ENCODE peak calls at places on chromosomes 7 and 10, in five cellular contexts. R is mesendoderm, F is trophoblast cell, X is neuronal stem cell, A is H1. N is an unnamed sample.

GRCh38 chr10:98244586-98244985 is 23.4 kb downstream of the LOXL4 start:
- DNase-seq in X (no peak), F (no peak), A (no peak), R (no peak), N (no peak)

GRCh38 chr7:40983106-40983505 is 719.8 kb downstream of the INHBA start:
- DNase-seq in F (no peak), R (no peak), X (no peak), A (no peak), N (no peak)

GRCh38 chr7:17939670-17940301 is 508 bp downstream of the SNX13 start:
- DNase-seq in F (peak; percentile 38), R (no peak), A (peak; percentile 64), X (peak; percentile 26), N (peak; percentile 23)

GRCh38 chr10:43225004-43225786 is 41.7 kb downstream of the RASGEF1A start:
- DNase-seq in R (no peak), A (no peak), X (no peak), F (no peak), N (no peak)

GRCh38 chr7:154777023-154777422 is 225.9 kb downstream of the PAXIP1 start:
- DNase-seq in A (no peak), X (no peak), R (peak; percentile 86), F (peak; percentile 83), N (no peak)

GRCh38 chr10:6409982-6410694 is 169.9 kb downstream of the PRKCQ start:
- DNase-seq in A (no peak), R (peak; percentile 67), F (no peak), X (no peak), N (peak; percentile 76)

GRCh38 chr7:81256991-81257390 is 338.1 kb upstream of the SEMA3C start:
- DNase-seq in R (peak; percentile 57), F (peak; percentile 54), A (no peak), X (no peak), N (peak; percentile 23)

GRCh38 chr10:34157501-34157900 is 657.6 kb downstream of the PARD3 start:
- DNase-seq in A (no peak), F (no peak), X (no peak), R (no peak), N (peak; percentile 45)

GRCh38 chr10:21372651-21373410 is 152.7 kb downstream of the SKIDA1 start:
- DNase-seq in X (no peak), A (no peak), F (peak; percentile 28), R (peak; percentile 86), N (peak; percentile 92)

GRCh38 chr10:73874267-73875138 is at the start of gene CAMK2G:
- DNase-seq in R (peak; percentile 84), A (peak; percentile 88), F (peak; percentile 90), X (peak; percentile 74), N (peak; percentile 79)

GRCh38 chr10:73873843-73874215 is 526 bp downstream of the CAMK2G start:
- DNase-seq in X (no peak), A (no peak), R (no peak), F (peak; percentile 8), N (no peak)

GRCh38 chr10:73871295-73871914 is 3.0 kb downstream of the CAMK2G start:
- DNase-seq in A (no peak), F (peak; percentile 50), X (no peak), R (no peak), N (no peak)

GRCh38 chr10:73873163-73873842 is 1.1 kb downstream of the CAMK2G start:
- DNase-seq in A (no peak), F (peak; percentile 23), R (no peak), X (no peak), N (no peak)

DNA sequence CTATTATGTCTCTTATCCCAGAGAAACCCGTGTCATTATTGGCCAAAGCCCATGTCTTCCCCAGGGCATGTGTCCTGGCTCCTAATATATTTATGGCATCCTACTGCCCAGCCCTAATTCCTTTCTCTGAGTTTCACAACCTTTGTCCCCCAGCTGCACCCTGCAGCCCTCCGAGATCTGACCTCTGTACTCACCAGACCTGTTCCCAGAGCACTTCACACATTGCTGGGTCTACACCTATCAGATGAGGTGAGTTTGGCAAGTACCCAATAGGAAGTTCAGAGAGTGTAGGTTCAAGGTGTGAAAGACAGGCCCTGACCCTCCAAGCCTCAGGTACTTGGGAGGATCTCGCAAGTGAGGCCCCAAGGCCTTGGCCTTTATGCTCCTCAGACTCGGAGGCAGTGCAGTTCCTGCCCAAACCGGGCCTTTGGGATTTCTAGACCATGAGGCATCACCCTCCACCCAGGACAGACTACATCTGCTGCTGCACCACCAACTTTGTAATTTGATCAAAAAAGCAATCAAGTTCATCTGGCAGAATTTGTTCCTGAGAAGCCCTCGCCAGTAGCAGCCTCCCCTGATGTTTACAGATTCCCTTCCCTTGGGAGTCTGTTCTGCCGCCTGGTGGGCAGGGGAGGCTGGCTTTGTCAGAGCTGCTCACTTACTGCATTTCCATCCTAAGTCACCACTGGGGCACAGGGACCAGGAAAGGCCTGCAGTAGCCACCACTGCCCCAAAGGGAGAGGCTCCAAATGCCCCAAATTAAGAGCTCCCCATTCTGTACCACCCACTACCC is 2.2 kb downstream of the CAMK2G start:
- DNase-seq in A (no peak), X (no peak), F (peak; percentile 98), R (peak; percentile 56), N (peak; percentile 36)
- H3K23ac ChIP-seq in A (no peak overlapping the region), X (no peak overlapping the region), F (no peak overlapping the region), R (no peak overlapping the region), N (no peak overlapping the region)

GRCh38 chr7:42456267-42456666 is 219.3 kb upstream of the GLI3 start:
- DNase-seq in X (no peak), A (no peak), F (no peak), R (no peak), N (no peak)

GRCh38 chr7:42460148-42460547 is 223.1 kb upstream of the GLI3 start:
- DNase-seq in A (no peak), F (no peak), R (no peak), X (no peak), N (no peak)

GRCh38 chr7:42456756-42457276 is 219.8 kb upstream of the GLI3 start:
- DNase-seq in X (no peak), R (no peak), A (no peak), F (no peak), N (no peak)

GRCh38 chr7:42460948-42461347 is 223.9 kb upstream of the GLI3 start:
- DNase-seq in F (no peak), X (no peak), A (no peak), R (no peak), N (no peak)

GRCh38 chr7:42457663-42458062 is 220.7 kb upstream of the GLI3 start:
- DNase-seq in X (no peak), F (peak; percentile 88), R (no peak), A (no peak), N (no peak)
- H3K27ac ChIP-seq in X (no peak overlapping the region), F (no peak overlapping the region), R (no peak overlapping the region), A (no peak overlapping the region), N (no peak overlapping the region)

DNA sequence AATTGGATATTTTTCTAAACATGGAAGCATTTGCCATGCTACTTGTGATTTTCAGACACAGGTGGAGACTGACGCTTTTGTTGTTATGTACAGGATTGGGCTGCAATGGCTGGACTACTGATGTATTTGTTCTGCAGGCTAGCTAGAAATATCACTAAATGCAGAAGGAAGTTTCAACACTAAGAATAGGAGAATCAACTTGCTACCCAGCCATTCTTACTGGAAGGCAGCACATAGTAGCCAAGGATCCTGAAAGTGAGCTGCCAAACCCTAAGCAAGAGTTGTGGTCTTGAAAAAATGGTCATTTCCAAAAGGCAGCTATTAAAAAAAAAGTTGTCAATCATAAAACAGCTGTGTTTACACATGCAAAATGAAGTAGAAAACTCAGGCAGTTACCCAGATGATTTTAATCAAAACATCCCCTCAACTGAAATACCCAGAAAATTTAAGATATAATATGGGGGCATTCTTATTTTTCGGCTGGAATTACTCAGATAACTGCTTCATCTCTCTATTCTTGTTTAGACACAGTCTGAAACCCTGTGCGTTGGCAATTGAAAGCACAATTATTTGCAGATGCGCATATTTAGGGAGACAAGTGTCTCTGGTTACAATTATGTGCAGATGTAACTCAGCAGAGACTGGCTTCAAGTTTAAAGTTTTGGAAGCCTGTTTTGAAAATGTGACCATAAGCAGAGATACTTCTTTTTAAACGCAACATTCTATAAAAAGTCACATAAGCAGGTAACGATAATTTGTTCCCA is 31.2 kb downstream of the GFRA1 start:
- DNase-seq in F (no peak), R (no peak), A (no peak), X (no peak), N (no peak)
- H3K23ac ChIP-seq in F (no peak overlapping the region), R (no peak overlapping the region), A (no peak overlapping the region), X (no peak overlapping the region), N (no peak overlapping the region)

GRCh38 chr10:68811367-68812009 is 15.8 kb upstream of the STOX1 start:
- DNase-seq in F (peak; percentile 86), R (no peak), A (no peak), X (no peak), N (no peak)

GRCh38 chr10:68812420-68812819 is 14.9 kb upstream of the STOX1 start:
- DNase-seq in X (no peak), F (no peak), A (no peak), R (no peak), N (no peak)

GRCh38 chr10:68816796-68817412 is 10.4 kb upstream of the STOX1 start:
- DNase-seq in A (no peak), X (no peak), F (no peak), R (no peak), N (no peak)

GRCh38 chr10:68813554-68813953 is 13.8 kb upstream of the STOX1 start:
- DNase-seq in R (no peak), X (no peak), A (no peak), F (no peak), N (no peak)
- H3K27ac ChIP-seq in R (no peak overlapping the region), X (no peak overlapping the region), A (no peak overlapping the region), F (no peak overlapping the region), N (no peak overlapping the region)

DNA sequence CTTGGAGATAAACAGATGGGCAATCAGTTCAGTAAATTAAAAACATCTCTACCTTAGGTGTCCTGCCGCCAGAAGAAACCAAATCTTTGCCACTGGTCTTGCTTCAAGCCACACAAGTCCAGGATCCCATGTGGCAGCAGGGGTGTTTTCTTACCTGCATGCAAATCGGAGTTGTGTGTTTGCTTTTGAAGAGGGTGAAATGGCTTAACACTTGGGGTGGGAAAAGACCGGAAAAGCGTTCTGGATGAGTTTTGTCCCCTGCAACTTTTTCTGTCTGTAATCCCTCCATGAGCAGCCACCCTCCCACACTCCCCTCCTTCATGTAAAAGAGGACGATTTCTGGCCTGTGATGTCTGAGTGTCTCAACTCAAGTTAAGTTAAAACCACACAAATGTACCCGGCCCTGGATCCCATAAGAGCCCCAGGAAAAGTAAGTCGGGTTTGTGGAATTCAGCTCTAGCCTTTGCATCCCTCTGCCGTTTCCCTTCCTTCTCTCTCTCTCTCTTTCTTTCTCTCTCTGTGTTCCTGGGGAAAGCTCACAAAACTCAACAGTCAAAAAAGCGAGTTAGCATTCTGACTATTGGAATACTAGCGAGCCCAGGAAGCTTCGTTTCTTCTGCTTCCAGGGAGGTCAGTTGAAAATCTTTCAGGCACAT is 178.5 kb downstream of the TCF7L2 start:
- DNase-seq in A (no peak), R (peak; percentile 62), F (no peak), X (peak; percentile 44), N (no peak)
- H3K23ac ChIP-seq in A (no peak overlapping the region), R (no peak overlapping the region), F (no peak overlapping the region), X (no peak overlapping the region), N (no peak overlapping the region)

DNA sequence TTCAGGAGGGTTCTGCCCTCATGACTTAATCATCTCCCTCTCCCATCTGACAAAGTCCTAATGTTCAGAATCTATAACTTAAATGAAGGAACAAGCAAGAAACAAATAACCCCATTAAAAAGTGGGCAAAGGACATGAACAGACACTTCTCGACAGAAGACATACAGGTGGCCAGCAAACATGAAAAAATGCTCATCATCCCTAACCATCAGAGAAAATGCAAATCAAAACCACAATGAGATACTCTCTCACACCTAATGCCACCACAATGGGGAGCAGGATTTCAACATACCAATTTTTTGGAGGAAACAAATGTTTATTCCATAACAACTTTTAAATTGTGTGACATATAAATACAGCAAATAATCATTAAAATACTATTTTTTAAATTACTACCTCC is 3.0 kb upstream of the HTR7 start:
- DNase-seq in A (no peak), R (no peak), F (no peak), X (no peak), N (no peak)
- H3K27ac ChIP-seq in A (no peak overlapping the region), R (no peak overlapping the region), F (no peak overlapping the region), X (no peak overlapping the region), N (no peak overlapping the region)

N was measured in IMR-90.